ENCODE peak calls at places on chromosomes 7 and 10, in seven cellular contexts. J is psoas muscle, B is GM23338, N is fibroblast of the aortic adventitia, W is colonic mucosa, Q is ovary, T is cardiac fibroblast. L is an unnamed sample.
A peak's percentile ranks its signal among the peaks of the same experiment; 100 is the strongest.

GRCh38 chr7:137169282-137169698 is 174.2 kb downstream of the PTN start:
- DNase-seq in W (peak; percentile 38), N (peak; percentile 77), T (peak; percentile 83), J (peak; percentile 45), B (peak; percentile 88), Q (peak; percentile 20), L (no peak)

GRCh38 chr10:12466701-12467100 is 117.4 kb downstream of the CAMK1D start:
- DNase-seq in T (no peak), W (no peak), N (no peak), B (no peak), J (no peak), Q (no peak), L (no peak)

GRCh38 chr7:139396323-139396951 is 36.7 kb downstream of the LUC7L2 start:
- DNase-seq in J (no peak), B (no peak), W (no peak), Q (no peak), T (peak; percentile 50), N (no peak), L (no peak)

GRCh38 chr7:78212476-78213060 is 414.0 kb downstream of the PHTF2 start:
- DNase-seq in B (no peak), T (no peak), J (no peak), N (no peak), Q (no peak), W (no peak), L (no peak)

GRCh38 chr10:14413583-14413982 is 82.9 kb upstream of the FRMD4A start:
- DNase-seq in T (no peak), B (no peak), N (no peak), J (no peak), W (no peak), Q (no peak), L (no peak)

GRCh38 chr7:40316176-40316575 is 181.4 kb downstream of the SUGCT start:
- DNase-seq in B (no peak), T (no peak), N (peak; percentile 64), Q (no peak), J (no peak), W (no peak), L (no peak)

GRCh38 chr7:521221-522070 is 1.8 kb upstream of the PDGFA start:
- DNase-seq in Q (no peak), B (no peak), T (peak; percentile 57), N (peak; percentile 22), W (no peak), J (no peak), L (peak; percentile 72)

GRCh38 chr7:156903232-156903909 is 10.4 kb upstream of the LMBR1 start:
- DNase-seq in Q (no peak), W (no peak), J (peak; percentile 65), B (no peak), T (peak; percentile 91), N (peak; percentile 82), L (no peak)

GRCh38 chr7:39144420-39144819 is 166.7 kb downstream of the POU6F2 start:
- DNase-seq in N (no peak), W (no peak), B (no peak), Q (no peak), T (no peak), J (no peak), L (no peak)

GRCh38 chr7:44922351-44922694 is 37.0 kb upstream of the PURB start:
- DNase-seq in W (no peak), Q (no peak), J (no peak), N (no peak), T (no peak), B (no peak), L (no peak)

GRCh38 chr10:68735119-68735518 is 14.1 kb downstream of the CCAR1 start:
- DNase-seq in N (no peak), B (no peak), W (no peak), J (no peak), T (no peak), Q (no peak), L (no peak)

GRCh38 chr10:112559328-112559727 is 112.3 kb downstream of the VTI1A start:
- DNase-seq in N (no peak), B (no peak), W (no peak), Q (no peak), J (no peak), T (no peak), L (no peak)

GRCh38 chr7:101618916-101619315 is 10.2 kb downstream of the MYL10 start:
- DNase-seq in W (no peak), T (no peak), Q (no peak), N (no peak), B (no peak), J (no peak), L (no peak)

GRCh38 chr7:101668726-101669125 is 39.6 kb upstream of the MYL10 start:
- DNase-seq in J (no peak), N (no peak), B (no peak), Q (no peak), T (no peak), W (no peak), L (no peak)

GRCh38 chr10:70742537-70743429 is 42.4 kb downstream of the TBATA start:
- DNase-seq in Q (no peak), W (peak; percentile 37), J (no peak), B (no peak), N (peak; percentile 89), T (peak; percentile 74), L (peak; percentile 68)

GRCh38 chr7:47400001-47400400 is 181.9 kb downstream of the TNS3 start:
- DNase-seq in Q (no peak), J (no peak), T (no peak), N (no peak), W (no peak), B (no peak), L (no peak)

GRCh38 chr10:101441539-101442455 is 87.8 kb downstream of the BTRC start:
- DNase-seq in N (peak; percentile 75), J (no peak), W (peak; percentile 24), Q (no peak), B (peak; percentile 81), T (peak; percentile 84), L (no peak)

GRCh38 chr7:72446131-72446530 is 34.0 kb upstream of the CALN1 start:
- DNase-seq in T (no peak), B (no peak), N (no peak), J (no peak), W (no peak), Q (no peak), L (no peak)

GRCh38 chr10:86523348-86523747 is 1.8 kb upstream of the WAPL start:
- DNase-seq in B (peak; percentile 32), J (no peak), N (peak; percentile 47), Q (no peak), W (no peak), T (peak; percentile 36), L (no peak)

GRCh38 chr7:115240242-115240641 is 318.3 kb downstream of the MDFIC start:
- DNase-seq in T (no peak), Q (no peak), J (no peak), N (no peak), B (no peak), W (no peak), L (no peak)

GRCh38 chr7:51316666-51317581 is at the start of gene COBL:
- DNase-seq in J (peak; percentile 65), Q (peak; percentile 16), T (no peak), W (peak; percentile 65), B (peak; percentile 86), N (no peak), L (peak; percentile 43)

GRCh38 chr10:116521424-116522305 is 24.1 kb upstream of the PNLIP start:
- DNase-seq in B (peak; percentile 72), N (peak; percentile 58), T (peak; percentile 62), W (peak; percentile 32), J (no peak), Q (no peak), L (no peak)

GRCh38 chr7:134317434-134317833 is 704 bp upstream of the SLC35B4 start:
- DNase-seq in T (no peak), N (no peak), Q (no peak), B (no peak), W (no peak), J (no peak), L (no peak)

GRCh38 chr7:134318443-134318842 is 1.7 kb upstream of the SLC35B4 start:
- DNase-seq in J (no peak), T (no peak), N (peak; percentile 6), W (no peak), B (no peak), Q (no peak), L (no peak)

GRCh38 chr7:134316539-134317344 is at the start of gene SLC35B4:
- DNase-seq in Q (peak; percentile 93), W (peak; percentile 98), B (peak; percentile 99), T (peak; percentile 97), N (peak; percentile 95), J (peak; percentile 98), L (peak; percentile 98)

GRCh38 chr7:134313543-134313942 is 3.2 kb downstream of the SLC35B4 start:
- DNase-seq in W (peak; percentile 31), Q (no peak), N (no peak), B (no peak), J (no peak), T (no peak), L (no peak)

DNA sequence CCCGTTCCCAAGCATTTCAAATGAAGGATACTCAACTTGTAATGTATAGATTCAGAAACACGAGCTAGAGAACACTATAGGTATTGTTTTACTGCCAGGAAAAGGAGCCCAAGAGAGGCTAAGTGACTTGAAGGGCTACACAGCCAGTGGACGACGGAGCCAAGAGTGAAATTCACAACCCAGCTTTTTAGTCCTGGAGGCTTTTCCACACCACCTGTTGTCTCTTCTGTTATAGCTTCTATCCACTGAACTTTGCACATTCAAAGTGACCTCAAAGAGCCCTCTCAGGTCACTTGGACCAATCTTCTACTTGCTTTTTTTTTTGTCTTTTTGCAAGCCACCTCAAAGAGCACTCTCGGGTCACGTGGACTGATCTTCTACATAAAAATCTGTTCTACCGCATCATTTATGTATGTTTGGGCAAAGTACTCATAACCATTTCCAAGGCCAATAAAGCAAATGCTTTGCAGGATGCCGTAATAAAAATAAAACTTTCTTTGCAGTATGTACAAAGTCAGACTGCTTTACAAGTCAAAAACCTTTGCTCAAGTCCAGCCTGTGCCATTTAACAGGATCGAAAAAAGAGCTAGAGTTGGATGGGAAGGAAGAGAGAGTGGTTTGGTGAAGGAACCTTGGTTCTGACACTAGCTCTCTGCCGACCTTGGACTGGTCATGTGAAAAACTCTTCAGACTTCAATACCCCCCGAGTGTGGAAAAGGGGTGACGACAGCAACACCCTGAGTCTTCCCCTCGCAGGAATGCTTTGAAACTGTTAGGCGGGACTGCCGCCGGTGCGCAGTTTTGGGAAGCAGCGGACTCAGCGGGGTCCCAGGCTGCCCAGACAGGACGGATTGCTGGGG is 821 bp downstream of the SLC35B4 start:
- DNase-seq in J (no peak), B (peak; percentile 60), N (peak; percentile 40), T (peak; percentile 39), W (no peak), Q (no peak), L (no peak)
- H3K4me3 ChIP-seq in J (peak overlapping the region; percentile 99), B (peak overlapping the region; percentile 73), N (peak overlapping the region; percentile 85), T (peak overlapping the region; percentile 95), W (peak overlapping the region; percentile 92), Q (peak overlapping the region; percentile 91), L (peak overlapping the region; percentile 63)

GRCh38 chr10:46995234-46995633 is 84.0 kb downstream of the PTPN20 start:
- DNase-seq in J (no peak), B (peak; percentile 62), W (no peak), N (peak; percentile 46), T (peak; percentile 0), Q (no peak), L (no peak)
- TF ChIP-seq CTCF in J (no peak), B (peak; percentile 58), W (no peak), N (peak; percentile 24), T (no peak), Q (no peak), L (no peak)

GRCh38 chr7:123660514-123661354 is 5.1 kb downstream of the LMOD2 start:
- DNase-seq in T (no peak), N (no peak), W (no peak), B (no peak), J (no peak), Q (no peak), L (no peak)
- H3K4me3 ChIP-seq in T (no peak overlapping the region), N (no peak overlapping the region), W (no peak overlapping the region), B (no peak overlapping the region), J (peak overlapping the region; percentile 69), Q (no peak overlapping the region), L (no peak overlapping the region)

GRCh38 chr7:155509725-155510551 is 36.4 kb downstream of the CNPY1 start:
- DNase-seq in N (no peak), B (peak; percentile 91), J (no peak), W (no peak), T (no peak), Q (no peak), L (peak; percentile 69)
- TF ChIP-seq CTCF in N (no peak), B (peak; percentile 32), J (no peak), W (no peak), T (no peak), Q (no peak), L (no peak)